ENCODE peak calls at places on chromosomes 4 and X, in five cellular contexts. J is heart left ventricle, E is mesendoderm, P is colonic mucosa, S is aorta. R is an unnamed sample.
A peak's percentile ranks its signal among the peaks of the same experiment; 100 is the strongest.

GRCh38 chr4:145804134-145804533 is 124.2 kb downstream of the C4orf51 start:
- DNase-seq in J (no peak), E (no peak), P (no peak), S (no peak), R (no peak)

GRCh38 chr4:16229604-16230003 is 3.3 kb upstream of the TAPT1 start:
- DNase-seq in J (no peak), E (no peak), P (no peak), S (no peak), R (no peak)

GRCh38 chr4:8349664-8350225 is 80.2 kb downstream of the HTRA3 start:
- DNase-seq in J (peak; percentile 11), E (peak; percentile 14), P (no peak), S (no peak), R (no peak)

GRCh38 chrX:107935200-107935599 is 47.0 kb downstream of the TEX13B start:
- DNase-seq in J (no peak), E (peak; percentile 1), P (no peak), S (no peak), R (no peak)

GRCh38 chrX:39149761-39150160 is 348.5 kb downstream of the MID1IP1 start:
- DNase-seq in J (peak; percentile 62), E (peak; percentile 81), P (peak; percentile 76), S (peak; percentile 81), R (peak; percentile 49)

GRCh38 chrX:45747905-45748304 is 547.2 kb upstream of the DIPK2B start:
- DNase-seq in J (no peak), E (no peak), P (no peak), S (no peak), R (no peak)

GRCh38 chr4:153205028-153205648 is 895 bp downstream of the TRIM2 start:
- DNase-seq in J (no peak), E (peak; percentile 95), P (peak; percentile 79), S (no peak), R (peak; percentile 19)

GRCh38 chr4:67460574-67460973 is 84.7 kb downstream of the CENPC start:
- DNase-seq in J (no peak), E (no peak), P (no peak), S (no peak), R (no peak)

GRCh38 chr4:3042226-3042625 is 32.1 kb downstream of the HTT-AS start:
- DNase-seq in J (no peak), E (no peak), P (no peak), S (no peak), R (no peak)

GRCh38 chrX:74523224-74523623 is 91.2 kb downstream of the RLIM start:
- DNase-seq in J (no peak), E (no peak), P (no peak), S (no peak), R (no peak)

GRCh38 chrX:43720961-43721360 is 64.9 kb downstream of the MAOA start:
- DNase-seq in J (no peak), E (no peak), P (no peak), S (no peak), R (no peak)

GRCh38 chrX:113492895-113493294 is 652.3 kb upstream of the AMOT start:
- DNase-seq in J (no peak), E (no peak), P (no peak), S (no peak), R (no peak)

GRCh38 chrX:32155044-32155638 is 1056.2 kb downstream of the DMD start:
- DNase-seq in J (no peak), E (no peak), P (no peak), S (no peak), R (peak; percentile 24)

GRCh38 chrX:120428309-120428708 is 40.8 kb downstream of the LAMP2 start:
- DNase-seq in J (no peak), E (peak; percentile 83), P (no peak), S (no peak), R (no peak)

GRCh38 chr4:126213996-126214395 is 899.2 kb downstream of the FAT4 start:
- DNase-seq in J (no peak), E (no peak), P (no peak), S (no peak), R (no peak)

GRCh38 chr4:8639021-8639420 is 46.5 kb downstream of the CPZ start:
- DNase-seq in J (peak; percentile 6), E (no peak), P (no peak), S (peak; percentile 38), R (no peak)

GRCh38 chr4:985123-985830 is 1.6 kb upstream of the IDUA start:
- DNase-seq in J (peak; percentile 82), E (peak; percentile 71), P (peak; percentile 89), S (peak; percentile 81), R (peak; percentile 98)

GRCh38 chr4:56320293-56320692 is 67.0 kb downstream of the AASDH start:
- DNase-seq in J (no peak), E (no peak), P (no peak), S (no peak), R (no peak)

GRCh38 chr4:60891947-60892346 is 308.2 kb upstream of the ADGRL3 start:
- DNase-seq in J (no peak), E (no peak), P (no peak), S (no peak), R (no peak)

GRCh38 chrX:11427082-11428033 is 134.1 kb downstream of the AMELX start:
- DNase-seq in J (peak; percentile 54), E (peak; percentile 22), P (peak; percentile 37), S (peak; percentile 73), R (peak; percentile 78)

GRCh38 chr4:169530048-169530447 is 82.3 kb downstream of the NEK1 start:
- DNase-seq in J (no peak), E (no peak), P (no peak), S (no peak), R (no peak)

GRCh38 chr4:145679520-145679919 is 426 bp upstream of the C4orf51 start:
- DNase-seq in J (peak; percentile 68), E (peak; percentile 32), P (no peak), S (peak; percentile 60), R (no peak)

GRCh38 chrX:74537011-74537390 is 77.4 kb downstream of the RLIM start:
- DNase-seq in J (no peak), E (peak; percentile 71), P (no peak), S (no peak), R (peak; percentile 30)

GRCh38 chr4:182380701-182381295 is 137.6 kb downstream of the TENM3 start:
- DNase-seq in J (no peak), E (no peak), P (no peak), S (no peak), R (no peak)

GRCh38 chr4:76197971-76198410 is 15.6 kb downstream of the SCARB2 start:
- DNase-seq in J (peak; percentile 73), E (no peak), P (no peak), S (peak; percentile 83), R (no peak)

GRCh38 chrX:15401373-15401772 is 17.2 kb upstream of the VEGFD start:
- DNase-seq in J (no peak), E (no peak), P (no peak), S (no peak), R (no peak)

GRCh38 chr4:54094449-54094848 is 5.5 kb upstream of the GSX2 start:
- DNase-seq in J (no peak), E (no peak), P (no peak), S (no peak), R (peak; percentile 22)
- H3K36me3 ChIP-seq in J (no peaks in the 10 kb centered on the region), E (no peaks in the 10 kb centered on the region), P (no peaks in the 10 kb centered on the region), S (no peaks in the 10 kb centered on the region), R (no peaks in the 10 kb centered on the region)

DNA sequence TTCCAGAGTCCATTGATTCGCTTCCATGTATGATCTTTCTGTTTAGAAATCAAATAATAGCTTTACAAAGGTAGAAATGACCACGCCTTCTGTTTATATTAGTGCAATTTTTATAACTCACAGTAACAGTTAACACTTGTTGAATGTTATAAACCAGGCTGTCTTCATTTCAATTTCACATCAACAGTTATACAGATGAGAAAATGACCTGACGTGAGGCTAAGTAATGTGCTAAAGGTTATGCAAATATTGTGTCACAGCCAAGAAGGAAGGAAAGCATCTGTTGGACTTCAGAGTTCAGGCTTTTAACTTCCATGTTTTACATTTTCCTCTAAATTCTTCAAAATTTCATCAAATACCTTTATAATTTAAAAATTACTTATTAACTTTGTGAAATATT is 13.9 kb downstream of the CASP3 start:
- DNase-seq in J (no peak), E (no peak), P (no peak), S (no peak), R (no peak)
- H3K36me3 ChIP-seq in J (peaks cover 19% of the 10 kb centered on the region), E (peaks cover 6% of the 10 kb centered on the region), P (peaks cover 12% of the 10 kb centered on the region), S (peaks cover 10% of the 10 kb centered on the region), R (peaks cover 13% of the 10 kb centered on the region)

DNA sequence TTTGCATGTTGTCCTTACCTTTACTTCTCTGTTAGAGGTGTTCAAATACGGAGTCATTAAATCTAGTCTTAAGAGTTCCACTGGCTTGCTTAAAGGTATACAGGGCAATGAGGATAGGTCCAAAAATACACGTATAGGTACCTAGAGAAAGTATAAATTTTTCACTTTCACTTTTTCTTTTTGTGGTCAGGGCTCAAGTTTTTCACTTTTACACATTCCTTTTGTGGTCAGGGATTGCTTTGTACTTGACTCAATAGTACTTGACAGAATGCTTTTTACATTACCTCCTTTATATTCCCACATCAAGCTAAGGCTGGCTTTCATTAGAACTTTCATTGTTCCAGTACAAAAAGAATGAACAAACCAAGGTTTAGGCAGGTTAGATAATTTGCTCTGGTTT is 21.7 kb downstream of the TMEM184C start:
- DNase-seq in J (no peak), E (no peak), P (no peak), S (no peak), R (no peak)
- H3K36me3 ChIP-seq in J (peaks cover 26% of the 10 kb centered on the region), E (peaks cover 1% of the 10 kb centered on the region), P (no peaks in the 10 kb centered on the region), S (no peaks in the 10 kb centered on the region), R (peaks cover 5% of the 10 kb centered on the region)

GRCh38 chr4:124694961-124695598 is 17.5 kb downstream of the ANKRD50 start:
- DNase-seq in J (no peak), E (peak; percentile 51), P (no peak), S (no peak), R (no peak)
- H3K36me3 ChIP-seq in J (no peaks in the 10 kb centered on the region), E (no peaks in the 10 kb centered on the region), P (no peaks in the 10 kb centered on the region), S (no peaks in the 10 kb centered on the region), R (no peaks in the 10 kb centered on the region)

DNA sequence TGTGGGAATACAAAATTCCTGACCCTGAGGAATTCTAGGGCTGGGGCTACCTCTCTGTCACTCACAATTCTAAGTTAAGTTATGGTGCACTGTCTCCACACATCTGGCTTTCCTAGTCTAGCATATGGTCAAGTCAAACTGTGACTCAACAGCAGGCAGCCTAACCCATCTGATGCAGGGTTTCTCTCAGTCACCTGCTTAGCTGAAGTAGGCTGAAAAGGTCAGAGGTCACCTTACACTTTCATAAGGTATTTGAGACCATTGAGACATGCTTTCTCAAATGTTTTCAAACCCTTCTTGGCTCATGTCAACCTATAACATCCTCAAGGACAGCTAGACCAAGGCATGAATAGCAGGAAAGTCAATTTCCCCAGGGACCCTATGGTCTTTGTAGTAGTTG is 196.5 kb upstream of the STK26 start:
- DNase-seq in J (no peak), E (no peak), P (no peak), S (no peak), R (no peak)
- H3K36me3 ChIP-seq in J (no peaks in the 10 kb centered on the region), E (no peaks in the 10 kb centered on the region), P (no peaks in the 10 kb centered on the region), S (no peaks in the 10 kb centered on the region), R (peaks cover 27% of the 10 kb centered on the region)

GRCh38 chr4:10104211-10104990 is 12.2 kb downstream of the WDR1 start:
- DNase-seq in J (no peak), E (no peak), P (no peak), S (no peak), R (no peak)
- H3K36me3 ChIP-seq in J (no peaks in the 10 kb centered on the region), E (peaks cover 16% of the 10 kb centered on the region), P (peaks cover 7% of the 10 kb centered on the region), S (peaks cover 4% of the 10 kb centered on the region), R (peaks cover 19% of the 10 kb centered on the region)

DNA sequence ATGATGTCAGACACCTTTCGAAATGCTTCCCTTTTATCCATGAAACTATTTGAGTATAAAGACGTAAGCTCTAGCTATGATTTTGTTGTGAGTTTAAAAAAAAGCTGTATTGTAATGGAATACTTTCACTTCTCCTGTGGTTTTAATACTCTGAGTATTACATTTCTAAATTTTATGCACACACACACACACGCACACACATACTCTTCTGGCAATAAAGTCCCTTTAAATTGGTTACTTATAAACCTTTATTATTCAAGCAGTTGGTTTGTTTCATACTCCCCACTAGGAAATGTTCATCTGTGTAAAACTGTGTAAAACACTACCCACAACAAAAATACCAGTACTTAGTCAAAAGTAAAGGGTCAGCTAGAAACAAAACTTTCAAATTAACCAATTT is 18.2 kb downstream of the VAMP7 start:
- DNase-seq in J (no peak), E (no peak), P (no peak), S (no peak), R (no peak)
- H3K36me3 ChIP-seq in J (peaks cover 4% of the 10 kb centered on the region), E (no peaks in the 10 kb centered on the region), P (no peaks in the 10 kb centered on the region), S (no peaks in the 10 kb centered on the region), R (no peaks in the 10 kb centered on the region)